ENCODE peak calls at places on chromosomes 13 and 19, in ten cellular contexts. J is spleen, Q is transverse colon, S is HCT116, X is GM23338, V is stomach, C is suprapubic skin, H is endothelial cell of umbilical vein, D is H1, M is SK-N-SH. N is an unnamed sample.

GRCh38 chr13:59531571-59532091 is 632.1 kb downstream of the DIAPH3 start:
- DNase-seq in J (peak), Q (peak), S (peak), X (peak), V (peak), C (no peak), H (peak), D (peak), M (no peak), N (no peak)

GRCh38 chr13:112229992-112230872 is 145.9 kb upstream of the SPACA7 start:
- DNase-seq in J (peak), Q (no peak), S (no peak), X (no peak), V (no peak), C (peak), H (no peak), D (no peak), M (no peak), N (no peak)

GRCh38 chr13:66425741-66426140 is 804.4 kb downstream of the PCDH9 start:
- DNase-seq in J (no peak), Q (no peak), S (no peak), X (no peak), V (no peak), C (no peak), H (no peak), D (no peak), M (no peak), N (no peak)

GRCh38 chr13:34886987-34887386 is 55.1 kb upstream of the NBEA start:
- DNase-seq in J (no peak), Q (no peak), S (no peak), X (no peak), V (no peak), C (no peak), H (no peak), D (no peak), M (no peak), N (no peak)

GRCh38 chr19:48752511-48753365 is at the start of gene FUT1:
- DNase-seq in J (peak), Q (peak), S (peak), X (peak), V (peak), C (no peak), H (no peak), D (peak), M (peak), N (no peak)

GRCh38 chr19:7788178-7788932 is 25.3 kb downstream of the CLEC4M start:
- DNase-seq in J (peak), Q (no peak), S (no peak), X (peak), V (no peak), C (no peak), H (peak), D (peak), M (no peak), N (no peak)

GRCh38 chr19:30719189-30719990 is 347.2 kb downstream of the ZNF536 start:
- DNase-seq in J (peak), Q (peak), S (no peak), X (peak), V (peak), C (peak), H (no peak), D (peak), M (peak), N (peak)

GRCh38 chr19:41866284-41866683 is 6.2 kb downstream of the RPS19 start:
- DNase-seq in J (peak), Q (no peak), S (no peak), X (no peak), V (no peak), C (no peak), H (no peak), D (no peak), M (peak), N (no peak)

GRCh38 chr13:54633461-54633860 is 1604.8 kb downstream of the OLFM4 start:
- DNase-seq in J (no peak), Q (no peak), S (no peak), X (no peak), V (no peak), C (no peak), H (no peak), D (no peak), M (no peak), N (no peak)

GRCh38 chr13:73335226-73335625 is 276.4 kb downstream of the KLF5 start:
- DNase-seq in J (no peak), Q (no peak), S (peak), X (no peak), V (no peak), C (no peak), H (peak), D (no peak), M (no peak), N (no peak)

GRCh38 chr13:95388420-95389079 is 87.3 kb upstream of the ABCC4 start:
- DNase-seq in J (no peak), Q (no peak), S (no peak), X (no peak), V (no peak), C (no peak), H (no peak), D (no peak), M (no peak), N (no peak)

GRCh38 chr13:95386370-95386769 is 85.1 kb upstream of the ABCC4 start:
- DNase-seq in J (no peak), Q (no peak), S (no peak), X (no peak), V (no peak), C (no peak), H (no peak), D (no peak), M (no peak), N (no peak)

GRCh38 chr13:95392597-95392996 is 91.3 kb upstream of the ABCC4 start:
- DNase-seq in J (no peak), Q (no peak), S (no peak), X (no peak), V (no peak), C (no peak), H (no peak), D (no peak), M (no peak), N (no peak)

GRCh38 chr13:95391325-95391724 is 90.1 kb upstream of the ABCC4 start:
- DNase-seq in J (no peak), Q (no peak), S (no peak), X (no peak), V (no peak), C (no peak), H (no peak), D (no peak), M (no peak), N (no peak)

DNA sequence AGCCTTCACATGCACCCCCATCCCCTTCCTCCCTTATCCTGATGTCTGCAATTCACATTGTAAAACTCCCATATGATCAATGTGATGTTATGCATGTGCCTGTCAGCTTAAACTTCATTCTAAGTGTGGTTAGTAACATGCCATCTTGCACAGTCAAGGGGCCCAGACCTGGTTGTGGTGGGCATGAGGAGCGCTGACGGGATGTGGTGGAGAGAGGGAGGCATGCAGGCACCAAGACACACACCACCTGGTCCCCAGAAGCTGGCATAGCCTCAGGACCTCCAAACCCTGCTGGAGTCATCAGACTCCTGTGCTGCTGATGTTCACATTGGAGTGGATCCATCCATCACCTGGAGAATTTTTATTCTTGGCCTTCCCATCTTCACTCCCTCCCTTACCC is 90.5 kb upstream of the ABCC4 start:
- DNase-seq in J (no peak), Q (no peak), S (no peak), X (no peak), V (no peak), C (no peak), H (no peak), D (no peak), M (no peak), N (no peak)
- TF ChIP-seq POLR2AphosphoS5 in J (no peak), Q (no peak), S (no peak), X (no peak), V (no peak), C (no peak), H (no peak), D (no peak), M (no peak), N (no peak)

GRCh38 chr13:49303533-49304252 is 56.0 kb downstream of the CDADC1 start:
- DNase-seq in J (peak), Q (no peak), S (no peak), X (no peak), V (peak), C (no peak), H (peak), D (no peak), M (no peak), N (no peak)

GRCh38 chr13:49298903-49299605 is 51.3 kb downstream of the CDADC1 start:
- DNase-seq in J (no peak), Q (no peak), S (no peak), X (no peak), V (no peak), C (no peak), H (no peak), D (peak), M (no peak), N (no peak)

GRCh38 chr13:49302817-49303216 is 55.1 kb downstream of the CDADC1 start:
- DNase-seq in J (no peak), Q (no peak), S (no peak), X (no peak), V (peak), C (no peak), H (no peak), D (no peak), M (no peak), N (no peak)

GRCh38 chr13:49302222-49302621 is 54.5 kb downstream of the CDADC1 start:
- DNase-seq in J (no peak), Q (no peak), S (no peak), X (no peak), V (no peak), C (no peak), H (no peak), D (no peak), M (no peak), N (no peak)

DNA sequence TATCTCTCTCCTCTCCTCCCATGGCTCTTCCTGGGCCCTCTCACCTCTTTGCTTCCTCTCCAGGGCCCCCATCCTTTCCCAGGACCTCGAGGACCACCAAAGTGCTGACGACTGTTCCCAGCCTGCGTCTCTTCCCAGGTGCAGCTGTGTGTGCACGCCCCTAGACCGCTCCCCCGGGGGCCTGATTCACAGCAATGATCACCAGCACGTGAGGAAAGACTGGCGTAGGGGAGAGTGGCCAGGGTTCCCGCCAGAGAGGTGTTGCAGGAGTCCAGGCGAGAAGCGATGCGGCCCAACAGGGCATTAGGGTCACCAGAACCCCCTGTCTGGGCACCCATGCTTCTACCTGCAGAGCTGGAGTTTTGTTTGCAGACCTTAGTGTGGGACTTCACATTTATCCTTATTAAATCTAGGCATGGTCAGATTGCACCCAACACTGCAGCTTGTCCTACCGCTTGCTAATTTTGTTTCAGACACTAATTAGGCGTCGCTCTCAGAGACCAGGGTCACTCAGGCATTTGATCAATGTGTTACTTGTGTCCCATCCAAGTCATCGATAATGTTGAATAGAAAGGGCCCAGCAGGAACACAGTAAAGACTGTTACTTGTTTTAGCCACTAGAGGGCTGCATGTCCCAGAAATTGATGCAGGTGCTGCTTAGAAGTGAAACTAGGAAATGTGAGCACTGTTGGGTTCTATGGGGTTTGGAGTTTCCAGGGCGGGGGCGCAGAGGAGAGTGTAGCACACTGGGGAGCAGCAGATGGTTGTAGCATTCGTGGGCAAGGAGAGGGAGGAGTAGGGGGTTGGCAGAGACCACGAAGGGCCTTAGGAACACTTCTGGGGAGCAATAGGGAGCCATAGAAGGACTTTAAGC is 53.2 kb downstream of the CDADC1 start:
- DNase-seq in J (peak), Q (peak), S (peak), X (peak), V (peak), C (no peak), H (peak), D (peak), M (peak), N (peak)
- TF ChIP-seq POLR2AphosphoS5 in J (no peak), Q (no peak), S (no peak), X (no peak), V (no peak), C (no peak), H (no peak), D (no peak), M (no peak), N (no peak)

GRCh38 chr19:13060964-13061927 is 41.4 kb downstream of the LYL1 start:
- DNase-seq in J (peak), Q (peak), S (peak), X (peak), V (peak), C (peak), H (peak), D (peak), M (peak), N (peak)
- TF ChIP-seq POLR2AphosphoS5 in J (peak), Q (no peak), S (no peak), X (no peak), V (peak), C (no peak), H (no peak), D (no peak), M (peak), N (no peak)

DNA sequence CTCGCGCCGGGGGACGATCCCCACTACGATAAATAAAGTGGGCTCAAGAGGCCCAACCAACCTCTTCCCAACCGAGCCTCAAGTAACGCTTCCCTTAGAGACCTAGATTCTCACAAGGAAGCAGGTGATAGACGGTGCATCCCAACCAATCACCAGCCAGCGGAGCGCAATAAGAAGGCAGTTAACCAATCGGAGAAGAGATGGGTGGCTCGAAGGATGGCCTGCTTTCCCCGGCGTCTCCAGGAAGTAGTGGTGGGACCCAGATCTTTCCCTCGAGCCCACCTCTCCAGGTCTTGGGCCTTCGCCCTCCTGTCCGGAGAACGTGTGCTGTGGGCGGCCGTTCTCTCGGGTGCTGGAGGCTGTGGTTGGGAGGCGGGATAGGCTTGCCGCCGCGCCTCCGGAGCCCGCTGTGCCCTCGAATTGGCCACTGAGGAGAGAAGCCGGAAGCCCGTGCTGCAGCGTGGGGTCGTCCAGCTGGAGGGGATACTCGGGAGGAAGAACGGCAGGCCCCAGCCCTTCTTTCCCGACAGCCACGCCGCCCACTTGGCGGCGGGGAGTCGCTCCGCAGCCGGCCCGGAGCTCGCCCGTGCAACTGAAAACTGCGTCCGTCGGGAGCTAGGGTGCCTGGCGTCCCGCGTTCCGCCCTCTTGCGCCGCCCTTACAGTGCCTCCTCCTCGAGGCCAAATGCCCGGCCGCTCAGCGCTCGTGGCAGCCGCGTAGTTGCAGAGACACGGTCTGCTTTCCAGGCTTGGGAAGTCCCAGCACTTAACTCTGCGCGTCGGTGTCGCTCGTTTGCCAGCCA is at the start of gene RNF6:
- DNase-seq in J (peak), Q (peak), S (peak), X (peak), V (peak), C (peak), H (peak), D (peak), M (peak), N (peak)
- TF ChIP-seq POLR2AphosphoS5 in J (peak), Q (peak), S (peak), X (peak), V (peak), C (no peak), H (peak), D (peak), M (peak), N (peak)

DNA sequence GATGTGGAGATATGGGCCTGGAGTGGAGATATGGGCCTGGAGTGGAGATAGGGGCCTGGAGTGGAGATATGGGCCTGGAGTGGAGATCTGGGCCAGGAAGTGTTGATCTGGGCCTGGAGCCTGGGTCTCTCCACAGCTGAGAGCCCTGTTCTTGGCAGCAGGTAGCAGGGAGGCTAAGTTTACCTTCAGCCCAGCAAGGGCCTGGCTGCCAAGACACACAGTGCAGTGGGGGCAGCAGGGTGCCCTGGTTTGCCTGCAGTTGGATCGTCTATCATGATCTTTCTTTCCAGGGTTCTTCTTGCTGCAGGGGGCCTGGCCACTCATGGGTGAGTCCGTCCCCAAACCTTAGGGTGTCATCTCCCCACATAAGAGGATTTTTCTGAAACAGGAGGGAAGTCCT is 687 bp downstream of the KIR3DL2 start:
- DNase-seq in J (no peak), Q (no peak), S (no peak), X (no peak), V (no peak), C (no peak), H (no peak), D (no peak), M (no peak), N (no peak)
- TF ChIP-seq POLR2AphosphoS5 in J (no peak), Q (no peak), S (no peak), X (no peak), V (no peak), C (no peak), H (no peak), D (no peak), M (no peak), N (no peak)

GRCh38 chr19:18610245-18610555 is 2.5 kb upstream of the TMEM59L start:
- DNase-seq in J (no peak), Q (no peak), S (no peak), X (no peak), V (no peak), C (no peak), H (no peak), D (no peak), M (peak), N (no peak)

GRCh38 chr19:18612772-18613588 is at the start of gene TMEM59L:
- DNase-seq in J (peak), Q (no peak), S (no peak), X (peak), V (no peak), C (no peak), H (no peak), D (peak), M (peak), N (no peak)

GRCh38 chr19:18610556-18611326 is 1.9 kb upstream of the TMEM59L start:
- DNase-seq in J (no peak), Q (no peak), S (no peak), X (peak), V (no peak), C (no peak), H (no peak), D (peak), M (peak), N (no peak)

GRCh38 chr19:18612051-18612771 is 459 bp upstream of the TMEM59L start:
- DNase-seq in J (no peak), Q (no peak), S (no peak), X (peak), V (no peak), C (no peak), H (no peak), D (peak), M (no peak), N (no peak)

DNA sequence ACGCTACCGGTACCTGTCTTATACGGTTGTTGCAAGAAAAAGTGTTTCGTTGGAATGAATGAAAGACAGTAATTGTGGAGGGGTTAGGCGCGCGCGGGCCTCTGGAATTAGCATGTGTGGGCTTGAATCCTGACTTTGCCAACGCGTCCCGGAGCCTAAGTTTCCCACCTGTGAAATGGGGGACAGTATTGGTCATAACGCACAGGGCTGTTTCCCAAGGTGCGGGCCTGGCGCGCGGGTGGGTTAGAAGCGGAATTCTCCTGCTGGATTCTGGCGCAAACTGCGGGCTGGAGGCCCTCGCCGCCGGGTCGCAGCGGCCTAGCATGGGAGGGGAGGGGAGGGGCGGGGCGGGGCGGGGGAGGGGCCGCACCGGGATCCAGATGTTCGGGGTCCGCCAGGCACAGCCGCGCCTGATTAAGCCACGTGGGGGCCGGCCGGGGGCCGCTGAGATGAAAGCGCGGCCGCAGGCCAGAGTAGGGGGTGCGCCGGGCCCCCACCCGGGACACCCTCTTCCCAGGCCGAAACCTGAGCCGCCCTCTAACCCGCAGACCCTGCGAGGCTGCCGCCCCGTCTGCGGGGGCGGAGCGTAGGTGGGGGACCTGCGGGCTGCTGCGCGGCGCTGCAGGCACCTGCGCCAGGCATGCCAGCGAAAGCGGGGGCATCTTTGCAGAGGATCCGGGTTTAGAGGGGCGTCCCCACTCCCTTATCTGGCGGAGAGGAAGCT is 1.2 kb upstream of the TMEM59L start:
- DNase-seq in J (no peak), Q (no peak), S (no peak), X (peak), V (no peak), C (no peak), H (no peak), D (peak), M (peak), N (no peak)
- TF ChIP-seq POLR2AphosphoS5 in J (no peak), Q (no peak), S (no peak), X (no peak), V (no peak), C (no peak), H (no peak), D (no peak), M (no peak), N (no peak)